ENCODE peak calls at places on chromosomes 2 and 18, in six cellular contexts. I is tibial artery, B is AG09309, P is astrocyte, X is left lung, S is thoracic aorta. J is an unnamed sample.

GRCh38 chr18:56593906-56594305 is 44.5 kb downstream of the TXNL1 start:
- DNase-seq in I (no peak), B (no peak), P (peak), X (no peak), S (no peak), J (no peak)

GRCh38 chr2:30636311-30636710 is 170.9 kb downstream of the CAPN13 start:
- DNase-seq in I (no peak), B (no peak), P (no peak), X (no peak), S (no peak), J (no peak)

GRCh38 chr2:54482725-54483124 is 26.6 kb downstream of the SPTBN1 start:
- DNase-seq in I (peak), B (peak), P (peak), X (no peak), S (peak), J (no peak)

GRCh38 chr2:193818801-193819499 is 1624.2 kb upstream of the TMEFF2 start:
- DNase-seq in I (no peak), B (no peak), P (no peak), X (peak), S (no peak), J (no peak)

GRCh38 chr18:10035306-10035991 is 121.6 kb downstream of the VAPA start:
- DNase-seq in I (no peak), B (no peak), P (no peak), X (peak), S (no peak), J (no peak)

GRCh38 chr2:8438996-8439395 is 242.9 kb upstream of the ID2 start:
- DNase-seq in I (no peak), B (no peak), P (no peak), X (no peak), S (no peak), J (no peak)

GRCh38 chr2:5914831-5915611 is 222.8 kb downstream of the SOX11 start:
- DNase-seq in I (no peak), B (no peak), P (peak), X (no peak), S (no peak), J (no peak)

GRCh38 chr2:95760839-95761525 is 169.2 kb downstream of the TRIM43 start:
- DNase-seq in I (no peak), B (peak), P (peak), X (no peak), S (no peak), J (peak)

GRCh38 chr18:79496978-79497637 is 101.4 kb downstream of the NFATC1 start:
- DNase-seq in I (peak), B (no peak), P (peak), X (peak), S (no peak), J (peak)

GRCh38 chr2:102094917-102095316 is 47.6 kb upstream of the IL1R1 start:
- DNase-seq in I (no peak), B (peak), P (peak), X (no peak), S (no peak), J (peak)

GRCh38 chr2:22795467-22795866 is 589.5 kb upstream of the KLHL29 start:
- DNase-seq in I (no peak), B (no peak), P (no peak), X (no peak), S (no peak), J (no peak)

GRCh38 chr2:535222-535621 is 142.0 kb downstream of the TMEM18 start:
- DNase-seq in I (no peak), B (no peak), P (no peak), X (no peak), S (no peak), J (no peak)

GRCh38 chr18:32576296-32576916 is 105.7 kb upstream of the GAREM1 start:
- DNase-seq in I (no peak), B (no peak), P (peak), X (no peak), S (no peak), J (no peak)

GRCh38 chr2:167183916-167184315 is 295.6 kb downstream of the XIRP2 start:
- DNase-seq in I (no peak), B (no peak), P (no peak), X (no peak), S (no peak), J (no peak)

GRCh38 chr2:65055427-65056214 is 595 bp upstream of the CEP68 start:
- DNase-seq in I (no peak), B (no peak), P (no peak), X (peak), S (no peak), J (no peak)

GRCh38 chr2:230811508-230811907 is 53.2 kb upstream of the ITM2C start:
- DNase-seq in I (no peak), B (no peak), P (peak), X (no peak), S (no peak), J (no peak)

GRCh38 chr2:119823734-119824334 is 64.1 kb downstream of the PTPN4 start:
- DNase-seq in I (no peak), B (peak), P (peak), X (no peak), S (no peak), J (peak)

GRCh38 chr2:43798300-43798699 is 24.5 kb downstream of the DYNC2LI1 start:
- DNase-seq in I (no peak), B (no peak), P (no peak), X (no peak), S (no peak), J (no peak)

GRCh38 chr18:63850010-63850409 is 37.5 kb upstream of the SERPINB2 start:
- DNase-seq in I (no peak), B (no peak), P (no peak), X (no peak), S (no peak), J (peak)

GRCh38 chr18:79460445-79461300 is 64.9 kb downstream of the NFATC1 start:
- DNase-seq in I (no peak), B (no peak), P (no peak), X (no peak), S (no peak), J (no peak)

GRCh38 chr18:24270358-24270936 is 127.2 kb downstream of the OSBPL1A start:
- DNase-seq in I (no peak), B (no peak), P (no peak), X (no peak), S (no peak), J (no peak)

GRCh38 chr2:54161660-54162059 is 46.2 kb downstream of the ACYP2 start:
- DNase-seq in I (no peak), B (no peak), P (no peak), X (no peak), S (no peak), J (no peak)

GRCh38 chr2:139825726-139826125 is 1045.5 kb upstream of the NXPH2 start:
- DNase-seq in I (no peak), B (no peak), P (no peak), X (no peak), S (no peak), J (no peak)

GRCh38 chr2:78699696-78700095 is 325.8 kb upstream of the REG3G start:
- DNase-seq in I (no peak), B (no peak), P (no peak), X (no peak), S (no peak), J (no peak)

GRCh38 chr18:7921938-7922587 is 354.9 kb downstream of the PTPRM start:
- DNase-seq in I (no peak), B (peak), P (peak), X (no peak), S (no peak), J (no peak)

GRCh38 chr2:162245737-162246136 is 2.5 kb upstream of the FAP start:
- DNase-seq in I (no peak), B (no peak), P (peak), X (no peak), S (no peak), J (no peak)

GRCh38 chr18:46261799-46262198 is 157.6 kb downstream of the HAUS1 start:
- DNase-seq in I (no peak), B (no peak), P (peak), X (no peak), S (no peak), J (no peak)

GRCh38 chr2:51813245-51813644 is 781.3 kb upstream of the NRXN1 start:
- DNase-seq in I (no peak), B (no peak), P (peak), X (no peak), S (no peak), J (no peak)

GRCh38 chr2:50957880-50958279 is 74.1 kb downstream of the NRXN1 start:
- DNase-seq in I (no peak), B (no peak), P (peak), X (no peak), S (no peak), J (no peak)

GRCh38 chr2:128084757-128085156 is 6.2 kb upstream of the UGGT1 start:
- DNase-seq in I (no peak), B (no peak), P (no peak), X (no peak), S (no peak), J (no peak)

GRCh38 chr2:58871469-58872142 is 630.5 kb upstream of the FANCL start:
- DNase-seq in I (no peak), B (no peak), P (no peak), X (no peak), S (no peak), J (no peak)
- TF ChIP-seq CTCF in I (no peak), B (peak), P (peak), X (no peak), S (no peak), J (peak)

GRCh38 chr2:28958689-28959088 is 22.4 kb upstream of the TOGARAM2 start:
- DNase-seq in I (no peak), B (peak), P (peak), X (no peak), S (no peak), J (peak)

GRCh38 chr2:28956890-28957289 is 24.2 kb upstream of the TOGARAM2 start:
- DNase-seq in I (no peak), B (no peak), P (no peak), X (no peak), S (no peak), J (no peak)

GRCh38 chr2:28952806-28953190 is 28.3 kb upstream of the TOGARAM2 start:
- DNase-seq in I (no peak), B (no peak), P (no peak), X (no peak), S (no peak), J (no peak)

GRCh38 chr2:28955492-28955891 is 25.6 kb upstream of the TOGARAM2 start:
- DNase-seq in I (no peak), B (no peak), P (no peak), X (no peak), S (no peak), J (no peak)

GRCh38 chr2:28956415-28956826 is 24.7 kb upstream of the TOGARAM2 start:
- DNase-seq in I (no peak), B (no peak), P (peak), X (no peak), S (no peak), J (no peak)
- H3K4me3 ChIP-seq in I (peak), B (no peak), P (no peak), X (peak), S (peak), J (no peak)

GRCh38 chr2:233061591-233062446 is 1.7 kb downstream of the INPP5D start:
- DNase-seq in I (peak), B (no peak), P (no peak), X (peak), S (no peak), J (no peak)
- TF ChIP-seq CTCF in I (no peak), B (peak), P (no peak), X (peak), S (no peak), J (no peak)

DNA sequence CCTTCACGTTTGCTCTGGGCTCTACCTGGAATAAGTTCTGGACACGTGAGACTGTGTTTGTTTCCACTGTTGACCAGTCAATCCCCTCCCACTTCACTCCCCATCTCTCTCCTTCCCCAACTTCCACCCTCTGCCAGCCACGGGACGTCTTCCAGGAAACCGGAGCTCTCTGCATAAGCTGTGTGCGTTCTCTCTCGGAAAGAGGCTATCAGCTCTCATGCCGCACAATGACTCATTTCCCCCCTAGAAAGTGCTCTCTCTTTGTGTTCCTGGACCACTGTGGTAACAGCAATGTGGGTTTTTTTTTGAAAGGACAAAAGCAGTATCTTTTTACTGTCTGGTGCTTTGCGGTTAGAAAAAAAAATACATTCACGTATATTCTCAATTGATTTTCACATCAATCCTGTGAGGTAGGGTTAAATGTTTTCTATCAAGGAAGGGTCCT is 10.2 kb downstream of the PROKR1 start:
- DNase-seq in I (no peak), B (no peak), P (peak), X (no peak), S (no peak), J (peak)
- H3K4me3 ChIP-seq in I (no peak), B (no peak), P (no peak), X (no peak), S (no peak), J (no peak)

DNA sequence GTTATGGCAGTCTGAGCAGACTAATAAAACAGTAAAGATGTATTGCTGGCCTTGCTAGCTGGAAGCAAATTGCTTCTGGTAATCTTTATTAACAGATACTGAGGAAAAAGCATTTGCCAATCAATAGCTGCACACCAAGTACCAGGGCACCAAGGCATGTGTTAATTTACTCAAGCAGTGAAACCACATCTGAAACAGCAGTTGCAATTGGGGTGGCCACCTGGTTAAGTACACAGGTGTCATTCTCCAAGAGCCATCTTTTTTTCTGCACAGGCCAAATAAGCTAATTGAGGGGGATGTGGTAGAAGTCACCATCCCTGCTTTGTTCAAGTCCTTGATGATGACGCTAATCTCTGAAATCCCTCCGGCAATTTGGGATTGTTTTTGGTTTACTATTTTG is 8.7 kb upstream of the SEH1L start:
- DNase-seq in I (no peak), B (no peak), P (no peak), X (no peak), S (no peak), J (no peak)
- TF ChIP-seq CTCF in I (no peak), B (no peak), P (no peak), X (no peak), S (no peak), J (no peak)

J was measured in HFF-Myc.